ENCODE peak calls at places on chromosome 5, in four cellular contexts. V is GM12878, I is GM23338, H is K562. Q is an unnamed sample.

GRCh38 chr5:75951158-75951557 is 132.0 kb upstream of the SV2C start:
- DNase-seq in V (no peak), I (no peak), H (no peak), Q (no peak)

GRCh38 chr5:168950241-168950951 is 350.5 kb downstream of the SLIT3 start:
- DNase-seq in V (no peak), I (no peak), H (no peak), Q (no peak)

GRCh38 chr5:103409013-103409670 is 150.6 kb downstream of the MACIR start:
- DNase-seq in V (no peak), I (no peak), H (no peak), Q (no peak)

GRCh38 chr5:34762321-34762871 is 76.6 kb upstream of the TTC23L start:
- DNase-seq in V (no peak), I (no peak), H (no peak), Q (no peak)

GRCh38 chr5:172008689-172009141 is 2.3 kb upstream of the FBXW11 start:
- DNase-seq in V (no peak), I (peak), H (peak), Q (no peak)

GRCh38 chr5:55905251-55905650 is 54.1 kb downstream of the IL31RA start:
- DNase-seq in V (no peak), I (no peak), H (no peak), Q (no peak)

GRCh38 chr5:168097852-168098251 is 193.6 kb upstream of the WWC1 start:
- DNase-seq in V (no peak), I (no peak), H (no peak), Q (no peak)

GRCh38 chr5:151670074-151670686 is 16.5 kb downstream of the SPARC start:
- DNase-seq in V (no peak), I (no peak), H (no peak), Q (no peak)

GRCh38 chr5:151569132-151570046 is 21.7 kb downstream of the FAT2 start:
- DNase-seq in V (peak), I (no peak), H (peak), Q (no peak)

GRCh38 chr5:110275878-110276277 is 450.6 kb downstream of the TMEM232 start:
- DNase-seq in V (no peak), I (no peak), H (no peak), Q (no peak)

GRCh38 chr5:86461169-86461956 is 156.4 kb upstream of the COX7C start:
- DNase-seq in V (no peak), I (no peak), H (no peak), Q (no peak)

GRCh38 chr5:151095341-151096000 is 14.6 kb upstream of the TNIP1 start:
- DNase-seq in V (no peak), I (no peak), H (peak), Q (no peak)

GRCh38 chr5:73960023-73960422 is 334.0 kb downstream of the ARHGEF28 start:
- DNase-seq in V (no peak), I (no peak), H (no peak), Q (no peak)

GRCh38 chr5:170681013-170681433 is 102.5 kb upstream of the GABRP start:
- DNase-seq in V (no peak), I (peak), H (peak), Q (no peak)

GRCh38 chr5:89199306-89199705 is 316.3 kb upstream of the MEF2C start:
- DNase-seq in V (no peak), I (no peak), H (no peak), Q (no peak)

GRCh38 chr5:60482301-60482700 is 217.7 kb downstream of the DEPDC1B start:
- DNase-seq in V (no peak), I (no peak), H (no peak), Q (no peak)

GRCh38 chr5:170115925-170116324 is 10.2 kb downstream of the FOXI1 start:
- DNase-seq in V (no peak), I (no peak), H (no peak), Q (no peak)

GRCh38 chr5:126920291-126920690 is 110.1 kb downstream of the MARCHF3 start:
- DNase-seq in V (no peak), I (no peak), H (no peak), Q (no peak)

GRCh38 chr5:132979367-132979935 is 16.0 kb upstream of the AFF4 start:
- DNase-seq in V (no peak), I (no peak), H (no peak), Q (peak)

GRCh38 chr5:169706070-169706469 is 69.0 kb downstream of the DOCK2 start:
- DNase-seq in V (no peak), I (no peak), H (no peak), Q (no peak)

GRCh38 chr5:104998169-104998568 is 1435.6 kb upstream of the NUDT12 start:
- DNase-seq in V (no peak), I (no peak), H (no peak), Q (no peak)

GRCh38 chr5:473344-474192 is 30.6 kb downstream of the EXOC3 start:
- DNase-seq in V (no peak), I (peak), H (peak), Q (no peak)

GRCh38 chr5:40307076-40307475 is 372.6 kb upstream of the PTGER4 start:
- DNase-seq in V (no peak), I (no peak), H (no peak), Q (no peak)

GRCh38 chr5:138339086-138339456 is 1.0 kb downstream of the FAM53C start:
- DNase-seq in V (no peak), I (peak), H (peak), Q (no peak)

GRCh38 chr5:173395933-173396308 is 67.7 kb upstream of the STC2 start:
- DNase-seq in V (no peak), I (no peak), H (no peak), Q (no peak)

GRCh38 chr5:55134053-55134722 is 25.8 kb upstream of the GPX8 start:
- DNase-seq in V (no peak), I (no peak), H (no peak), Q (no peak)

GRCh38 chr5:147452137-147452838 is 57.6 kb downstream of the DPYSL3 start:
- DNase-seq in V (no peak), I (peak), H (no peak), Q (no peak)

GRCh38 chr5:38455797-38456330 is 100.6 kb downstream of the LIFR start:
- DNase-seq in V (no peak), I (no peak), H (no peak), Q (no peak)

GRCh38 chr5:107570805-107571531 is 99.8 kb downstream of the EFNA5 start:
- DNase-seq in V (peak), I (peak), H (no peak), Q (peak)

GRCh38 chr5:181259283-181259682 is 1.7 kb downstream of the TRIM52 start:
- DNase-seq in V (no peak), I (no peak), H (peak), Q (no peak)

GRCh38 chr5:158288258-158288657 is 429.3 kb upstream of the CLINT1 start:
- DNase-seq in V (no peak), I (no peak), H (no peak), Q (no peak)

GRCh38 chr5:139642213-139642612 is 5.9 kb upstream of the CXXC5 start:
- DNase-seq in V (no peak), I (no peak), H (no peak), Q (no peak)

GRCh38 chr5:32505718-32506117 is 61.2 kb upstream of the ZFR start:
- DNase-seq in V (no peak), I (no peak), H (no peak), Q (no peak)

GRCh38 chr5:72298711-72299110 is 21.3 kb downstream of the MRPS27 start:
- DNase-seq in V (no peak), I (no peak), H (no peak), Q (no peak)

GRCh38 chr5:18314192-18314778 is 680.0 kb downstream of the TAF11L14 start:
- DNase-seq in V (no peak), I (peak), H (peak), Q (peak)

GRCh38 chr5:149745212-149745943 is 15.3 kb downstream of the PPARGC1B start:
- DNase-seq in V (no peak), I (no peak), H (no peak), Q (no peak)

GRCh38 chr5:68239485-68239884 is 23.9 kb downstream of the PIK3R1 start:
- DNase-seq in V (no peak), I (peak), H (peak), Q (no peak)
- TF ChIP-seq REST in V (no peak), I (no peak), H (no peak), Q (no peak)

DNA sequence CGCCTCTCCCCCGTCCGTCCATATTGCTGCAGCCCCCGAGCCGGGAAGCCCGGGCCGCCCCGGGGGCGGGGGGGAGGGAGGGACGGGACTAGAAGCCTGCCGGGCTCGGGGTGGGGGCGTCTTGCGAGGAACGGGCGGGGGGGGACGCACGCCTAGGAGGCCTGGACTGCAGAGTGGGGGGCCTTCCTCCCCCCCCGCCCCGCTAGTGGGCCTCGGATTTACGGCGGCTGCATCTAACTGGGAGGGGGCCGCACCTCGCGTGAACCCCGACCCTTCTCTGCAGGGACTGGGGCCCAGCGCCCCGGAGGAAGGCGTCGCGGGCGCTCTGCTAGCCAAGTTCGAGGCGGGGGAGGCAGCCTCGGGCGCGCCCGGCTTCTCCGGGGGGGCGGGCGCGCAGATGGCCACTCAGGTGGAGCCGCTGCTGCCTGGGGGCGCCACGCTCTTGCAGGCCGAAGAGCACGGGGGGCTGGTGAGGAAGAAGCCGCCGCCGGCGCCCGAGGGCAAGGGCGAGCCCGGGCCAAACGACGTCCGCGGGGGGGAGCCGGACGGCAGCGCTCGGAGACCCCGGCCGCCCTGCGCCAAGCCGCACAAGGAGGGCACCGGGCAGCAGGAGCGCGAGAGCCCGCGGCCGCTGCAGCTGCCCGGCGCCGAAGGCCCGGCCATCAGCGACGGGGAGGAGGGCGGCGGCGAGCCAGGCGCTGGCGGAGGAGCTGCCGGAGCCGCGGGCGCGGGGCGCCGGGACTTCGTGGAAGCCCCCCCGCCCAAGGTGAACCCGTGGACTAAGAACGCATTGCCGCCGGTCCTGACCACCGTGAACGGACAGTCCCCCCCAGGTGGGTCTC is at the start of gene LARP1:
- DNase-seq in V (no peak), I (no peak), H (peak), Q (no peak)
- TF ChIP-seq POLR2AphosphoS5 in V (no peak), I (peak), H (no peak), Q (no peak)

GRCh38 chr5:95900383-95900958 is 61.2 kb downstream of the ELL2 start:
- DNase-seq in V (no peak), I (no peak), H (no peak), Q (no peak)
- TF ChIP-seq REST in V (no peak), I (no peak), H (no peak), Q (no peak)

GRCh38 chr5:111374380-111374779 is 138.0 kb downstream of the STARD4 start:
- DNase-seq in V (no peak), I (no peak), H (no peak), Q (no peak)
- TF ChIP-seq POLR2AphosphoS5 in V (no peak), I (no peak), H (no peak), Q (no peak)

GRCh38 chr5:175850165-175850845 is 21.1 kb upstream of the CPLX2 start:
- DNase-seq in V (no peak), I (no peak), H (no peak), Q (no peak)

GRCh38 chr5:175848676-175849075 is 22.7 kb upstream of the CPLX2 start:
- DNase-seq in V (no peak), I (no peak), H (no peak), Q (no peak)

GRCh38 chr5:175847061-175847460 is 24.3 kb upstream of the CPLX2 start:
- DNase-seq in V (no peak), I (no peak), H (no peak), Q (no peak)

GRCh38 chr5:175847503-175847902 is 23.9 kb upstream of the CPLX2 start:
- DNase-seq in V (no peak), I (peak), H (peak), Q (no peak)

DNA sequence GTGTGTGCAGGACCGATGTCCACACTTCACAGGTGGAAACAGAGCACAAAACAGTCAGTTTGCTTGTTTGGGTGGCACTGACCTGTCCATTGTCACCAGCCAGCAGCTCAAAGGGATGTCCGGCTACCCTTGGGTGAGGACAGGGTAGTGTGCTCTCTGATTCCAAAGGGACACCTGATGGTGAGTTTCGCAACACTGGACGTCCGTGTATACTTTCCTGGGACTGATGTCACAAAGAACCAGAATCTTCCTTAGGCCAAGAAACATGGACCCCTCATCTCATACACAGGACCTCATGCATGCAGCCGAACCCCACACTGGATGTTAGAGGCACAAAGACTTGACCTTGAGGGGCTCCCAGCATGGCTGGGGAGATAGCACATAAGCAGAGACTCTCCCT is 22.2 kb upstream of the CPLX2 start:
- DNase-seq in V (no peak), I (no peak), H (no peak), Q (no peak)
- TF ChIP-seq REST in V (no peak), I (no peak), H (no peak), Q (no peak)

DNA sequence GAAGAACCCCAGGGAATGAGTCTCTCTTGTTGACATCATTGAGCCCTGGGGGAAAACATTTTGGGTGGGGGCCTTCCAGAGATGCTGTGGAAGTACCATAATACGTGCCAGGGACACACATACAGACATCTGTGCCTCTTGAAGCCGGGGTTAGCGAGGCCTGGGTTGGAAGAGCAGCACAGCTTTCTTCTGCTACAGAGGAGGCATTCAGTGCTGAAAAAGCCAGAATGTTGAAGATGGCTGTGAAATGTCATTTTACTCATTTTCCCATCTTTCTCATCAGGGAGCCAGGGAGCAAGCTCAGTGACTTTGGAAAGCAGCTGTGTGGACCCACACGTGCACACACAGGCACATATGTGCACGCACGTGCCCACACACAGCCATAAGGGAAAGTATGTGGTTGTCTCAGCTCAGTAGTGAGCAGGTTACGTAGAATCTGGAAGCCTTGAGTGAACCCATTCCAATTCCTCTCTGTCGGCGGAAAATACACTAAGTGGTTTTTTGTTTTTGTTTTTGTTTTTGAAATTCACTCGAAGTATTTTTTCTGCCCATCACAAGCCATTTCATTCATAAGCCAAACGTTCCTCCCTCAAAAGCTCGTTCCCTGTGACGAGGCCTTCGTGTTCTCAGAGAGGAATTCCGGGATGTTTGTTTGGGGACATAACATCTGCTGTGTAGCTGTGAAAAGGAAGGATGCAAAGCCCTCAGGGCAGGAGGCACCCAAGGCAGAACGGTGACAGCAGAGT is 29.2 kb upstream of the ANKRD33B start:
- DNase-seq in V (no peak), I (no peak), H (no peak), Q (no peak)
- TF ChIP-seq POLR2AphosphoS5 in V (no peak), I (no peak), H (no peak), Q (no peak)

DNA sequence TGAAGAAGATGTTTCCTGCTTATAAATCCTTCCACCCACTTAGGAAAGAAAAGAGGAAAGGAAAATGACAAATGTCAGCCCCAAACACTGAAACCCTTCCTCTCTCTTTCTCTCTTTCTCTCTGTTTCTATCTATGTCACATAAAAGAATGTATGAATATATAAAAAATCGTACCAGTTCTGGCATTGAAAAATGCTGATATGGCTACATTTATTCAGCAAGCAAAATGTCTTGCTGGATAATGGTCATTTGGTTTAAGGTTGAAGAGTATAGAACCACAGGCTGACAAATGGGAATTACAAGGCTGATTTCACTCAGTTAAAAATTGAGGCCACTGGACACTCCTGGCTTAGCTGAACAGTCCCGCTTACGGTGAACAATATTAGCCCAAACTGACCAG is 335.9 kb downstream of the PARP8 start:
- DNase-seq in V (no peak), I (no peak), H (no peak), Q (no peak)
- TF ChIP-seq REST in V (no peak), I (no peak), H (no peak), Q (no peak)

DNA sequence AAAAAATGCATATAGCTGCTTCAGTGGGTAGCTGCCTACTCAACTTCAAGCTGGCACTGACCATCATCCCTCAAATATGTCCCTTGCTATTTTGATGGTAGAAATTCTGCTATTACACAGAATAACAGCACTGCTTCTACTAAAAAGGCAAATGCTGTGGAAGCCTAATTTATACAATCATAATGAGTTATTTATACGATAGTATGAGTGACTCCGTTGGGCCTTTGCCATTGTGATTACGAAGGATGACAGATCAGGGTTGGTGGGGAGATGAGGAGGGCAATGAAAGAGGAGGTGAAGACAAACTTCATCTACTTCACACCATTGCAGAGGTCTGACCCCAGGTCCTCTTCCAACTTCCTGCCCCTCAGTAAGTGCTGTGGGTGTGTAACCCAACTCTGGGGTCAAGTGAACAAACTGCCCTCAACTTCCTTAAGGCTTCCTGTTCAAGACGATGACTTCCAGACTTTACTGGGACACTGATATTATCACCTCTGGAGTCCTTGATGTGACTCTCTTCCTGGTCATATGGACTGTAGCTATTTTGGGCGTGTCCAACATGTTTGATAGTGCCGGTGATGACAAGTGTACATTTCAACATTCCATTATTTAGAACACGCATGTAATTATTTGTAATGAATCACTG is 74.1 kb upstream of the RPS23 start:
- DNase-seq in V (no peak), I (no peak), H (peak), Q (no peak)
- TF ChIP-seq POLR2AphosphoS5 in V (no peak), I (no peak), H (no peak), Q (no peak)

GRCh38 chr5:52864376-52864775 is 76.7 kb downstream of the ITGA1 start:
- DNase-seq in V (no peak), I (no peak), H (no peak), Q (no peak)
- TF ChIP-seq REST in V (no peak), I (no peak), H (no peak), Q (no peak)

DNA sequence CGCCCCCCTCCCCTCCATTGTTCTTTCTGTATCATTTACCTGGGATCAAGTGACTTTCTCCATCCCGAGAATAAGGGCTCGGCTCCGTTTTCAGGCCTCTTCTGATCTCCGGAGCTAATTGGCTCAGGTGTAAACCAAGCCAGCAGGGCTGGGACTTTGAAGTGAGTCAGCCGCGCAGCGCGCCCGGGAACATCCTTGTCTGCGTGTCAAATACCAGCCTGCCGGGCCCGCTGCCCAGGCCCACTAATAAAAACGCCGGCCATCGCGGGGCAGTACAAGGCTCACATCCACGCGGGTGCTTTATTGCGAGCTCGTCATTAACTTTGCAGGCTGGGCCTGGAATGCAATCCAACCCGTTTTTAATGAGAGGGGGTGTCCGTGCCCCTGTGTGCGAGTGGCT is 416.8 kb downstream of the IRX2 start:
- DNase-seq in V (no peak), I (peak), H (no peak), Q (no peak)
- TF ChIP-seq POLR2AphosphoS5 in V (no peak), I (no peak), H (no peak), Q (no peak)

Q was measured in Panc1.